ENCODE peak calls at places on chromosomes 2 and 18, in eight cellular contexts. One of them, this sample, is unnamed.
A peak's percentile ranks its signal among the peaks of the same experiment; 100 is the strongest.

GRCh38 chr2:184765048-184765881 is 166.9 kb downstream of the ZNF804A start:
- DNase-seq in NCI-H2081: no peak
- DNase-seq in stimulated activated naive B cell treated with anti-CD40 and anti-IgM and Interleukin-4, amounts not matched to agents 10 μg/mL and 1 μg/mL and 100 μg/mL, for 72 hours: no peak
- DNase-seq in DMS153: no peak
- DNase-seq in NAMALWA: no peak
- DNase-seq in myocyte: no peak
- DNase-seq in activated T-helper 1 cell treated with Interleukin-2 at 50 U/mL for 16 hours: no peak
- DNase-seq in GM20000: no peak
- DNase-seq in this sample: no peak

GRCh38 chr2:73290049-73290839 is 3.1 kb downstream of the EGR4 start:
- DNase-seq in activated T-helper 1 cell treated with Interleukin-2 at 50 U/mL for 16 hours: no peak
- DNase-seq in DMS153: peak; percentile 52
- DNase-seq in myocyte: no peak
- DNase-seq in NAMALWA: peak; percentile 84
- DNase-seq in NCI-H2081: peak; percentile 67
- DNase-seq in GM20000: peak; percentile 71
- DNase-seq in stimulated activated naive B cell treated with anti-CD40 and anti-IgM and Interleukin-4, amounts not matched to agents 10 μg/mL and 1 μg/mL and 100 μg/mL, for 72 hours: no peak
- DNase-seq in this sample: no peak

GRCh38 chr18:74289946-74290478 is 1.8 kb downstream of the CYB5A start:
- DNase-seq in activated T-helper 1 cell treated with Interleukin-2 at 50 U/mL for 16 hours: no peak
- DNase-seq in DMS153: no peak
- DNase-seq in NAMALWA: no peak
- DNase-seq in NCI-H2081: no peak
- DNase-seq in stimulated activated naive B cell treated with anti-CD40 and anti-IgM and Interleukin-4, amounts not matched to agents 10 μg/mL and 1 μg/mL and 100 μg/mL, for 72 hours: no peak
- DNase-seq in GM20000: no peak
- DNase-seq in myocyte: no peak
- DNase-seq in this sample: no peak

GRCh38 chr2:239463541-239464165 is 62.8 kb upstream of the HDAC4 start:
- DNase-seq in stimulated activated naive B cell treated with anti-CD40 and anti-IgM and Interleukin-4, amounts not matched to agents 10 μg/mL and 1 μg/mL and 100 μg/mL, for 72 hours: no peak
- DNase-seq in DMS153: no peak
- DNase-seq in activated T-helper 1 cell treated with Interleukin-2 at 50 U/mL for 16 hours: no peak
- DNase-seq in NAMALWA: no peak
- DNase-seq in NCI-H2081: no peak
- DNase-seq in myocyte: peak; percentile 28
- DNase-seq in GM20000: no peak
- DNase-seq in this sample: no peak

GRCh38 chr18:23872701-23873550 is 141.6 kb upstream of the TTC39C start:
- DNase-seq in DMS153: peak; percentile 33
- DNase-seq in NAMALWA: no peak
- DNase-seq in stimulated activated naive B cell treated with anti-CD40 and anti-IgM and Interleukin-4, amounts not matched to agents 10 μg/mL and 1 μg/mL and 100 μg/mL, for 72 hours: no peak
- DNase-seq in NCI-H2081: no peak
- DNase-seq in myocyte: no peak
- DNase-seq in activated T-helper 1 cell treated with Interleukin-2 at 50 U/mL for 16 hours: peak; percentile 33
- DNase-seq in GM20000: no peak
- DNase-seq in this sample: no peak

GRCh38 chr2:237408280-237408679 is 5.7 kb downstream of the COL6A3 start:
- DNase-seq in DMS153: no peak
- DNase-seq in NCI-H2081: no peak
- DNase-seq in NAMALWA: no peak
- DNase-seq in activated T-helper 1 cell treated with Interleukin-2 at 50 U/mL for 16 hours: no peak
- DNase-seq in GM20000: no peak
- DNase-seq in myocyte: peak; percentile 81
- DNase-seq in stimulated activated naive B cell treated with anti-CD40 and anti-IgM and Interleukin-4, amounts not matched to agents 10 μg/mL and 1 μg/mL and 100 μg/mL, for 72 hours: no peak
- DNase-seq in this sample: no peak

GRCh38 chr2:43225093-43225787 is 1.2 kb downstream of the ZFP36L2 start:
- DNase-seq in NAMALWA: peak; percentile 79
- DNase-seq in DMS153: no peak
- DNase-seq in myocyte: no peak
- DNase-seq in activated T-helper 1 cell treated with Interleukin-2 at 50 U/mL for 16 hours: peak; percentile 53
- DNase-seq in NCI-H2081: peak; percentile 15
- DNase-seq in stimulated activated naive B cell treated with anti-CD40 and anti-IgM and Interleukin-4, amounts not matched to agents 10 μg/mL and 1 μg/mL and 100 μg/mL, for 72 hours: peak; percentile 53
- DNase-seq in GM20000: peak; percentile 58
- DNase-seq in this sample: no peak

GRCh38 chr2:19819097-19820065 is 82.4 kb downstream of the TTC32 start:
- DNase-seq in NAMALWA: no peak
- DNase-seq in GM20000: no peak
- DNase-seq in DMS153: no peak
- DNase-seq in NCI-H2081: no peak
- DNase-seq in myocyte: peak; percentile 82
- DNase-seq in stimulated activated naive B cell treated with anti-CD40 and anti-IgM and Interleukin-4, amounts not matched to agents 10 μg/mL and 1 μg/mL and 100 μg/mL, for 72 hours: no peak
- DNase-seq in activated T-helper 1 cell treated with Interleukin-2 at 50 U/mL for 16 hours: no peak
- DNase-seq in this sample: no peak

GRCh38 chr2:65377556-65378307 is 54.7 kb downstream of the SPRED2 start:
- DNase-seq in stimulated activated naive B cell treated with anti-CD40 and anti-IgM and Interleukin-4, amounts not matched to agents 10 μg/mL and 1 μg/mL and 100 μg/mL, for 72 hours: no peak
- DNase-seq in myocyte: peak; percentile 82
- DNase-seq in activated T-helper 1 cell treated with Interleukin-2 at 50 U/mL for 16 hours: no peak
- DNase-seq in NCI-H2081: no peak
- DNase-seq in DMS153: no peak
- DNase-seq in GM20000: no peak
- DNase-seq in NAMALWA: no peak
- DNase-seq in this sample: no peak

GRCh38 chr2:19356545-19357382 is 1.7 kb downstream of the OSR1 start:
- DNase-seq in stimulated activated naive B cell treated with anti-CD40 and anti-IgM and Interleukin-4, amounts not matched to agents 10 μg/mL and 1 μg/mL and 100 μg/mL, for 72 hours: no peak
- DNase-seq in activated T-helper 1 cell treated with Interleukin-2 at 50 U/mL for 16 hours: no peak
- DNase-seq in NAMALWA: no peak
- DNase-seq in DMS153: no peak
- DNase-seq in NCI-H2081: no peak
- DNase-seq in GM20000: peak; percentile 13
- DNase-seq in myocyte: no peak
- DNase-seq in this sample: no peak

GRCh38 chr2:193837368-193837767 is 1642.6 kb upstream of the TMEFF2 start:
- DNase-seq in NCI-H2081: no peak
- DNase-seq in myocyte: peak; percentile 36
- DNase-seq in DMS153: no peak
- DNase-seq in stimulated activated naive B cell treated with anti-CD40 and anti-IgM and Interleukin-4, amounts not matched to agents 10 μg/mL and 1 μg/mL and 100 μg/mL, for 72 hours: no peak
- DNase-seq in GM20000: no peak
- DNase-seq in activated T-helper 1 cell treated with Interleukin-2 at 50 U/mL for 16 hours: no peak
- DNase-seq in NAMALWA: no peak
- DNase-seq in this sample: no peak

GRCh38 chr2:65231892-65232477 is 4.4 kb downstream of the ACTR2 start:
- DNase-seq in myocyte: peak; percentile 9
- DNase-seq in NAMALWA: no peak
- DNase-seq in NCI-H2081: no peak
- DNase-seq in activated T-helper 1 cell treated with Interleukin-2 at 50 U/mL for 16 hours: no peak
- DNase-seq in GM20000: peak; percentile 43
- DNase-seq in stimulated activated naive B cell treated with anti-CD40 and anti-IgM and Interleukin-4, amounts not matched to agents 10 μg/mL and 1 μg/mL and 100 μg/mL, for 72 hours: no peak
- DNase-seq in DMS153: no peak
- DNase-seq in this sample: peak; percentile 27

This sample was measured in GM12864.